ENCODE peak calls at places on chromosome 10, in six cellular contexts. One of them, this sample, is unnamed.

GRCh38 chr10:29023678-29024077 is 265.2 kb upstream of the LYZL1 start:
- DNase-seq in SK-N-SH: no peak
- DNase-seq in right lobe of liver: no peak
- DNase-seq in IMR-90: no peak
- DNase-seq in heart right ventricle: no peak
- DNase-seq in Peyer's patch: no peak
- DNase-seq in this sample: no peak

GRCh38 chr10:97729014-97729413 is 7.9 kb upstream of the ZFYVE27 start:
- DNase-seq in right lobe of liver: no peak
- DNase-seq in SK-N-SH: no peak
- DNase-seq in heart right ventricle: no peak
- DNase-seq in IMR-90: no peak
- DNase-seq in Peyer's patch: no peak
- DNase-seq in this sample: no peak

GRCh38 chr10:30013684-30014246 is 45.6 kb downstream of the JCAD start:
- DNase-seq in SK-N-SH: no peak
- DNase-seq in right lobe of liver: peak; percentile 71
- DNase-seq in IMR-90: peak; percentile 34
- DNase-seq in Peyer's patch: no peak
- DNase-seq in heart right ventricle: peak; percentile 59
- DNase-seq in this sample: no peak

GRCh38 chr10:97127507-97127906 is 58.3 kb downstream of the SLIT1 start:
- DNase-seq in IMR-90: no peak
- DNase-seq in SK-N-SH: no peak
- DNase-seq in right lobe of liver: no peak
- DNase-seq in Peyer's patch: no peak
- DNase-seq in heart right ventricle: no peak
- DNase-seq in this sample: no peak

GRCh38 chr10:99993994-99994689 is 15.6 kb downstream of the DNMBP start:
- DNase-seq in heart right ventricle: no peak
- DNase-seq in Peyer's patch: no peak
- DNase-seq in SK-N-SH: no peak
- DNase-seq in right lobe of liver: peak; percentile 59
- DNase-seq in IMR-90: peak; percentile 95
- DNase-seq in this sample: peak; percentile 41

GRCh38 chr10:34911661-34912205 is 96.6 kb upstream of the PARD3 start:
- DNase-seq in right lobe of liver: no peak
- DNase-seq in Peyer's patch: no peak
- DNase-seq in heart right ventricle: no peak
- DNase-seq in IMR-90: peak; percentile 29
- DNase-seq in SK-N-SH: no peak
- DNase-seq in this sample: no peak

GRCh38 chr10:55410415-55410885 is 609.4 kb upstream of the PCDH15 start:
- DNase-seq in IMR-90: no peak
- DNase-seq in Peyer's patch: no peak
- DNase-seq in SK-N-SH: peak; percentile 51
- DNase-seq in heart right ventricle: peak; percentile 18
- DNase-seq in right lobe of liver: no peak
- DNase-seq in this sample: no peak

GRCh38 chr10:22672594-22673392 is 41.6 kb downstream of the PIP4K2A start:
- DNase-seq in heart right ventricle: no peak
- DNase-seq in IMR-90: no peak
- DNase-seq in right lobe of liver: no peak
- DNase-seq in SK-N-SH: no peak
- DNase-seq in Peyer's patch: no peak
- DNase-seq in this sample: no peak

GRCh38 chr10:126208736-126209317 is 179.4 kb downstream of the ADAM12 start:
- DNase-seq in right lobe of liver: no peak
- DNase-seq in heart right ventricle: no peak
- DNase-seq in Peyer's patch: no peak
- DNase-seq in IMR-90: no peak
- DNase-seq in SK-N-SH: no peak
- DNase-seq in this sample: no peak

GRCh38 chr10:99906470-99906869 is 103.3 kb downstream of the DNMBP start:
- DNase-seq in heart right ventricle: no peak
- DNase-seq in IMR-90: peak; percentile 96
- DNase-seq in right lobe of liver: no peak
- DNase-seq in Peyer's patch: no peak
- DNase-seq in SK-N-SH: no peak
- DNase-seq in this sample: no peak

GRCh38 chr10:33291053-33291592 is 43.3 kb downstream of the NRP1 start:
- DNase-seq in heart right ventricle: no peak
- DNase-seq in IMR-90: peak; percentile 87
- DNase-seq in SK-N-SH: no peak
- DNase-seq in right lobe of liver: no peak
- DNase-seq in Peyer's patch: no peak
- DNase-seq in this sample: no peak

GRCh38 chr10:79253704-79254103 is 93.6 kb upstream of the PPIF start:
- DNase-seq in heart right ventricle: no peak
- DNase-seq in Peyer's patch: no peak
- DNase-seq in IMR-90: no peak
- DNase-seq in SK-N-SH: peak; percentile 56
- DNase-seq in right lobe of liver: no peak
- DNase-seq in this sample: no peak

GRCh38 chr10:6607187-6607586 is 27.1 kb upstream of the PRKCQ start:
- DNase-seq in IMR-90: no peak
- DNase-seq in heart right ventricle: no peak
- DNase-seq in SK-N-SH: no peak
- DNase-seq in Peyer's patch: no peak
- DNase-seq in right lobe of liver: no peak
- DNase-seq in this sample: no peak

GRCh38 chr10:69486922-69487730 is 35.9 kb downstream of the TSPAN15 start:
- DNase-seq in IMR-90: no peak
- DNase-seq in SK-N-SH: peak; percentile 68
- DNase-seq in heart right ventricle: no peak
- DNase-seq in Peyer's patch: no peak
- DNase-seq in right lobe of liver: no peak
- DNase-seq in this sample: no peak
- H3K27ac ChIP-seq in IMR-90: no peak overlapping the region
- H3K27ac ChIP-seq in SK-N-SH: peak overlapping the region; percentile 53
- H3K27ac ChIP-seq in heart right ventricle: peak overlapping the region; percentile 36
- H3K27ac ChIP-seq in Peyer's patch: no peak overlapping the region
- H3K27ac ChIP-seq in right lobe of liver: no peak overlapping the region
- H3K27ac ChIP-seq in this sample: no peak overlapping the region

DNA sequence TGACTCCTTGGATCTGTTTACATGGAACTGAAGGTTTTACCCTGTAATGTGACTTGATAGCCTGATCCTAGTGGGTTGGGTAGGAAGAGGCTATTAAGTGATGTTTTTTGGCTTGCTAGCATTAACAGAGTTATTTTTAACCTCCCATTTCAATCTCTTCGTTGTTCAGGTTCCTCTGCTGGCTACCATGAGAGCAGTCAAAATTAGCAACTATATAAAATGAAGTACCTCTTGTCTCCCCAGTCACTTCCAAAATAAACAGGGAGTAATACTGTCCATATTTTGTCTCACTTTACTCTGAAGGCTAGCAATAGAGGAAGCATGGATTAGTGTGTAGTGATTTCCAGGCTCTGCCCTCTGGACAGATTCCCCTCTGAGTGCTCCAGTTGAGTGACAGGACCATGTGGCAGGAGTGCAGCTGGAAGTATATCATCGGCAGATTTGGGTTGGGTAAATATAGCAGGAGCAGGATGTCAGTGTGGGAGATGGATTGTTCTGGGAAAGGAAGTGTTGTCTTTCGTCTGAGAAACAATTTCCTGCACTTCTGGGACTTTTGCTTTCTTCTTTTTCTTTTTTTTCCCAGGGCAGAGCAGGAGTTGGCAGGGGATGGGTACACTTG is 35.2 kb downstream of the GBF1 start:
- DNase-seq in IMR-90: peak; percentile 21
- DNase-seq in SK-N-SH: peak; percentile 59
- DNase-seq in heart right ventricle: no peak
- DNase-seq in right lobe of liver: no peak
- DNase-seq in Peyer's patch: no peak
- DNase-seq in this sample: no peak
- H3K4me3 ChIP-seq in IMR-90: no peak overlapping the region
- H3K4me3 ChIP-seq in SK-N-SH: peak overlapping the region; percentile 18
- H3K4me3 ChIP-seq in heart right ventricle: peak overlapping the region; percentile 42
- H3K4me3 ChIP-seq in right lobe of liver: no peak overlapping the region
- H3K4me3 ChIP-seq in Peyer's patch: no peak overlapping the region
- H3K4me3 ChIP-seq in this sample: no peak overlapping the region

GRCh38 chr10:95499482-95499989 is 61.6 kb downstream of the SORBS1 start:
- DNase-seq in IMR-90: no peak
- DNase-seq in Peyer's patch: no peak
- DNase-seq in right lobe of liver: no peak
- DNase-seq in SK-N-SH: no peak
- DNase-seq in heart right ventricle: no peak
- DNase-seq in this sample: no peak
- H3K36me3 ChIP-seq in IMR-90: no peaks in the 10 kb centered on the region
- H3K36me3 ChIP-seq in Peyer's patch: no peaks in the 10 kb centered on the region
- H3K36me3 ChIP-seq in right lobe of liver: no peaks in the 10 kb centered on the region
- H3K36me3 ChIP-seq in SK-N-SH: no peaks in the 10 kb centered on the region
- H3K36me3 ChIP-seq in heart right ventricle: no peaks in the 10 kb centered on the region
- H3K36me3 ChIP-seq in this sample: no peaks in the 10 kb centered on the region

GRCh38 chr10:86301971-86302370 is 64.6 kb downstream of the GRID1 start:
- DNase-seq in heart right ventricle: no peak
- DNase-seq in Peyer's patch: no peak
- DNase-seq in IMR-90: no peak
- DNase-seq in SK-N-SH: no peak
- DNase-seq in right lobe of liver: no peak
- DNase-seq in this sample: no peak

GRCh38 chr10:86305521-86305920 is 61.1 kb downstream of the GRID1 start:
- DNase-seq in right lobe of liver: no peak
- DNase-seq in heart right ventricle: no peak
- DNase-seq in SK-N-SH: no peak
- DNase-seq in IMR-90: no peak
- DNase-seq in Peyer's patch: no peak
- DNase-seq in this sample: no peak

GRCh38 chr10:86304436-86304835 is 62.2 kb downstream of the GRID1 start:
- DNase-seq in IMR-90: no peak
- DNase-seq in right lobe of liver: no peak
- DNase-seq in SK-N-SH: no peak
- DNase-seq in heart right ventricle: no peak
- DNase-seq in Peyer's patch: no peak
- DNase-seq in this sample: no peak

GRCh38 chr10:86301431-86301830 is 65.2 kb downstream of the GRID1 start:
- DNase-seq in IMR-90: no peak
- DNase-seq in SK-N-SH: no peak
- DNase-seq in right lobe of liver: no peak
- DNase-seq in Peyer's patch: no peak
- DNase-seq in heart right ventricle: no peak
- DNase-seq in this sample: no peak

GRCh38 chr10:86303626-86304025 is 63.0 kb downstream of the GRID1 start:
- DNase-seq in right lobe of liver: no peak
- DNase-seq in Peyer's patch: no peak
- DNase-seq in IMR-90: no peak
- DNase-seq in heart right ventricle: no peak
- DNase-seq in SK-N-SH: no peak
- DNase-seq in this sample: no peak
- H3K27ac ChIP-seq in right lobe of liver: no peak overlapping the region
- H3K27ac ChIP-seq in Peyer's patch: no peak overlapping the region
- H3K27ac ChIP-seq in IMR-90: no peak overlapping the region
- H3K27ac ChIP-seq in heart right ventricle: no peak overlapping the region
- H3K27ac ChIP-seq in SK-N-SH: no peak overlapping the region
- H3K27ac ChIP-seq in this sample: no peak overlapping the region

GRCh38 chr10:61837748-61838055 is 63.8 kb upstream of the ARID5B start:
- DNase-seq in Peyer's patch: no peak
- DNase-seq in heart right ventricle: no peak
- DNase-seq in SK-N-SH: no peak
- DNase-seq in IMR-90: no peak
- DNase-seq in right lobe of liver: no peak
- DNase-seq in this sample: no peak
- H3K4me3 ChIP-seq in Peyer's patch: no peak overlapping the region
- H3K4me3 ChIP-seq in heart right ventricle: no peak overlapping the region
- H3K4me3 ChIP-seq in SK-N-SH: no peak overlapping the region
- H3K4me3 ChIP-seq in IMR-90: no peak overlapping the region
- H3K4me3 ChIP-seq in right lobe of liver: no peak overlapping the region
- H3K4me3 ChIP-seq in this sample: no peak overlapping the region

DNA sequence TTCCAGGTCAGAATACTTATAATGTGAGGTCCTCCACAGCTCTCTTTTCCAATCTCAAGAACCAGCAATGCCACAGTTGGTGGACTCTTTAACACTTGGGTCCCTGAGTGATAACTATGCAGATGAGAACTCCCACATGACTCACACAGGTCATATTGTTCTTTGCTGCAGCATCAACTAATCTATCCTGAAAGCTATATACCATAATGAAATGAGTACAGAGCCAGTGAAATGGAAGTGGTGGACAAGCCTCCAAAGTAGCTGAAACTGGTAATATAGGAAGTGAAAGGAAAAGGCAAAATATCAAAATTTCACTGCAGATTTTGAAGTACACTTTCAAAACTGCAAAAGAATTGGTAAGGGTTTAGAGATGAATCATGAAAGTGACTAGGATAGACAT is 45.6 kb downstream of the SORCS1 start:
- DNase-seq in IMR-90: no peak
- DNase-seq in Peyer's patch: no peak
- DNase-seq in SK-N-SH: no peak
- DNase-seq in right lobe of liver: no peak
- DNase-seq in heart right ventricle: no peak
- DNase-seq in this sample: no peak
- H3K36me3 ChIP-seq in IMR-90: no peaks in the 10 kb centered on the region
- H3K36me3 ChIP-seq in Peyer's patch: no peaks in the 10 kb centered on the region
- H3K36me3 ChIP-seq in SK-N-SH: no peaks in the 10 kb centered on the region
- H3K36me3 ChIP-seq in right lobe of liver: no peaks in the 10 kb centered on the region
- H3K36me3 ChIP-seq in heart right ventricle: no peaks in the 10 kb centered on the region
- H3K36me3 ChIP-seq in this sample: no peaks in the 10 kb centered on the region

DNA sequence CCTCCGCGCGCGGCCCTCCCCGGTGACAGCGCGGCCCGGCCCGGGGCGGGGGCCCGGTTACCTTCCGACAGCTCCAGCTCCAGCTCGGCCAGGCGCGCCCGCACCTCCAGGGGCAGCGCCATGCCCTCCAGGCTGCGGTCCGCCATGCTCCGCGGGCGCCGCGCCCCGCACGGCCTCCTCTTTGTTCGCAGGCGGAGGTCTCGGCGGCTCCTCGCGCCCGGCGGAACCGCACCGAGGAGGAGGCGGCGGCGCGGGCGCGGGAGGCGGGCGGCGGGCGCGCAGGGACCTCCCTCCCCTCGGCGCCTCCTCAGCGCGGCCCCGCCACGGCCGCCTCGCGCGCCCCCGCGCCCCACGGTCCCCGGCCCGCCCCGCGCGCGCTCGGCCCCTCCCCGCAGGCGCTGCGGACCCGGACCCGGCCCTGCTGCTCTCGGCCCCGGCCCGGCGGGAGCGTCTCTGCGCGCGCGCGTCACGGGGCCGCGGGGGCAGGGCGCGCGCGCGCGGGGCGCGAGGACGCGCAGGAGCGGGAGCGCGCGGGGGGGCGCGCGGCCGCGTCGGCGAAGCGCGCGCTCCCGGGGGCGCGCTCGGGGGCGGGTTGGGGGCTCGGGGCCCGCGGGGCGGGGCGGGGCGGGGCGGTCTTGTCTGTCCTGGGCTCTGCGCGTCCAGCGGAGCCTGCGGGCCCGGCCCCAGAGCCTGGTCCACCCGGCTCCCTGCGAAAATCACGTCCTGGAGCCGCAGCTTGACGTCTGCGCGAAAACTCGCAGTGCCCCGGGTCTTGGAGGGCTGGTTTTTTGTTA is at the start of gene DIP2C:
- DNase-seq in Peyer's patch: peak; percentile 78
- DNase-seq in heart right ventricle: peak; percentile 81
- DNase-seq in IMR-90: peak; percentile 77
- DNase-seq in right lobe of liver: peak; percentile 84
- DNase-seq in SK-N-SH: peak; percentile 99
- DNase-seq in this sample: peak; percentile 43
- H3K27ac ChIP-seq in Peyer's patch: peak within 1 kb of the TSS; percentile 51
- H3K27ac ChIP-seq in heart right ventricle: peak within 1 kb of the TSS; percentile 86
- H3K27ac ChIP-seq in IMR-90: peak within 1 kb of the TSS; percentile 93
- H3K27ac ChIP-seq in right lobe of liver: peak within 1 kb of the TSS; percentile 93
- H3K27ac ChIP-seq in SK-N-SH: peak within 1 kb of the TSS; percentile 82
- H3K27ac ChIP-seq in this sample: peak within 1 kb of the TSS; percentile 71

DNA sequence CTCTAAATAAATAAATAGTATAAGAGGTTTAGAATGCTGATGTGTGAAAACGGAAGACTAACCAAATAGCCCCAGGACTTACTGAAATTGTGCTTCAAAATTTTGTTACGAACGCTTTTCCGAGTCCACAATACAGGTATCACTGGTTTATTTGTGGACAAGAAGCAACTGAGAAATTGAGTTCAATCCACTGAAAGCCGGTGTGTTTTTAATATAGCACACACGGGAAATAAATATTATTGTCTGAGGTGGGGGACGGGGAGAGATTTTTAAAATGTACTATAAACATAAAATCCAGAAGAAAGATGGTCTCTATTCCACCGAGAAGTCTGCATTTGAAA is 598 bp downstream of the SLC16A12 start:
- DNase-seq in right lobe of liver: no peak
- DNase-seq in Peyer's patch: no peak
- DNase-seq in SK-N-SH: no peak
- DNase-seq in IMR-90: no peak
- DNase-seq in heart right ventricle: no peak
- DNase-seq in this sample: no peak
- H3K4me3 ChIP-seq in right lobe of liver: peak overlapping the region; percentile 52
- H3K4me3 ChIP-seq in Peyer's patch: no peak overlapping the region
- H3K4me3 ChIP-seq in SK-N-SH: peak overlapping the region; percentile 59
- H3K4me3 ChIP-seq in IMR-90: peak overlapping the region; percentile 51
- H3K4me3 ChIP-seq in heart right ventricle: peak overlapping the region; percentile 68
- H3K4me3 ChIP-seq in this sample: no peak overlapping the region